ENCODE peak calls at places on chromosomes 7 and 10, in five cellular contexts. T is choroid plexus epithelial cell, V is AG04449, U is cardiac fibroblast, R is pancreas. H is an unnamed sample.

GRCh38 chr7:128352636-128353035 is 8.9 kb downstream of the PRRT4 start:
- DNase-seq in R (no peak), T (no peak), V (no peak), U (no peak), H (no peak)

GRCh38 chr7:158596745-158597144 is 9.1 kb upstream of the PTPRN2 start:
- DNase-seq in T (no peak), R (no peak), U (no peak), V (no peak), H (no peak)

GRCh38 chr7:107355616-107356015 is 114.2 kb upstream of the GPR22 start:
- DNase-seq in T (peak), V (peak), R (no peak), U (no peak), H (no peak)

GRCh38 chr10:113094114-113094486 is 144.1 kb downstream of the TCF7L2 start:
- DNase-seq in R (no peak), T (peak), U (peak), V (no peak), H (peak)

GRCh38 chr10:105769248-105770184 is 1128.4 kb downstream of the SORCS3 start:
- DNase-seq in R (no peak), T (no peak), V (no peak), U (no peak), H (no peak)

GRCh38 chr7:155467846-155468821 is 10.2 kb downstream of the EN2 start:
- DNase-seq in U (no peak), T (no peak), R (peak), V (no peak), H (no peak)

GRCh38 chr7:115043605-115044004 is 121.7 kb downstream of the MDFIC start:
- DNase-seq in V (no peak), R (no peak), T (no peak), U (peak), H (peak)

GRCh38 chr7:37218956-37219355 is 229.7 kb downstream of the ELMO1 start:
- DNase-seq in R (no peak), T (no peak), U (no peak), V (no peak), H (no peak)

GRCh38 chr7:98212532-98213041 is 1.3 kb downstream of the BHLHA15 start:
- DNase-seq in T (no peak), V (no peak), U (no peak), R (peak), H (no peak)

GRCh38 chr7:100430450-100431285 is 1.0 kb downstream of the MEPCE start:
- DNase-seq in U (peak), R (peak), V (no peak), T (no peak), H (no peak)

GRCh38 chr10:80596391-80597257 is 58.9 kb downstream of the SH2D4B start:
- DNase-seq in U (peak), R (no peak), V (no peak), T (peak), H (peak)

GRCh38 chr7:80949449-80949848 is 30.6 kb upstream of the SEMA3C start:
- DNase-seq in R (no peak), U (no peak), T (no peak), V (no peak), H (no peak)

GRCh38 chr7:85426487-85426960 is 239.7 kb upstream of the SEMA3D start:
- DNase-seq in T (peak), V (no peak), R (no peak), U (peak), H (peak)

GRCh38 chr7:2537981-2538851 is 17.1 kb downstream of the BRAT1 start:
- DNase-seq in T (no peak), U (no peak), R (peak), V (no peak), H (no peak)

GRCh38 chr10:121694966-121695340 is 96.7 kb upstream of the FGFR2 start:
- DNase-seq in T (no peak), R (no peak), U (no peak), V (no peak), H (no peak)

GRCh38 chr7:30321089-30321991 is 36.9 kb downstream of the ZNRF2 start:
- DNase-seq in T (no peak), V (no peak), U (peak), R (no peak), H (peak)

GRCh38 chr10:101227765-101228681 is 1.2 kb downstream of the LBX1 start:
- DNase-seq in V (no peak), U (no peak), R (no peak), T (no peak), H (no peak)

GRCh38 chr10:6145414-6145978 is 56.7 kb downstream of the RBM17 start:
- DNase-seq in R (peak), V (no peak), T (no peak), U (no peak), H (no peak)

GRCh38 chr10:37707829-37708578 is 149.4 kb downstream of the ZNF248 start:
- DNase-seq in T (no peak), R (no peak), V (no peak), U (no peak), H (no peak)

GRCh38 chr7:90459888-90460287 is 9.6 kb upstream of the PTTG1IP2 start:
- DNase-seq in T (no peak), R (no peak), V (no peak), U (peak), H (peak)

GRCh38 chr10:33935350-33935749 is 600.9 kb upstream of the NRP1 start:
- DNase-seq in U (no peak), T (no peak), V (no peak), R (no peak), H (no peak)

GRCh38 chr10:124612611-124613498 is 131.3 kb downstream of the FAM53B start:
- DNase-seq in T (peak), V (no peak), U (peak), R (peak), H (peak)

GRCh38 chr7:68550027-68550426 is 1048.2 kb upstream of the AUTS2 start:
- DNase-seq in R (no peak), T (no peak), U (no peak), V (no peak), H (no peak)

GRCh38 chr7:130290745-130291144 is 2.2 kb upstream of the CPA4 start:
- DNase-seq in R (peak), V (no peak), T (peak), U (peak), H (peak)

GRCh38 chr7:21636694-21637093 is 93.9 kb downstream of the DNAH11 start:
- DNase-seq in V (no peak), R (no peak), T (no peak), U (no peak), H (no peak)

GRCh38 chr10:17781856-17782255 is 27.3 kb upstream of the MRC1 start:
- DNase-seq in V (no peak), R (no peak), T (no peak), U (no peak), H (no peak)

GRCh38 chr7:83611776-83612175 is 37.2 kb downstream of the SEMA3E start:
- DNase-seq in U (no peak), R (no peak), V (no peak), T (no peak), H (no peak)

GRCh38 chr10:74831518-74832120 is 5.2 kb downstream of the KAT6B start:
- DNase-seq in T (no peak), R (no peak), V (no peak), U (no peak), H (no peak)

GRCh38 chr7:129043012-129043411 is 11.9 kb downstream of the TNPO3 start:
- DNase-seq in R (no peak), U (no peak), T (no peak), V (no peak), H (no peak)

GRCh38 chr7:81186691-81187090 is 267.8 kb upstream of the SEMA3C start:
- DNase-seq in U (peak), T (peak), V (no peak), R (no peak), H (peak)

GRCh38 chr7:142806957-142807356 is 36.2 kb downstream of the PRSS2 start:
- DNase-seq in V (no peak), U (no peak), T (no peak), R (no peak), H (no peak)

GRCh38 chr10:103678104-103678526 is 177.3 kb downstream of the SH3PXD2A start:
- DNase-seq in R (peak), T (peak), U (peak), V (peak), H (peak)

GRCh38 chr10:26890956-26891355 is 30.2 kb upstream of the ABI1 start:
- DNase-seq in T (peak), U (peak), R (no peak), V (no peak), H (peak)
- TF ChIP-seq CTCF in T (peak), U (peak), R (no peak), V (peak), H (peak)

GRCh38 chr10:23693398-23693797 is 254.5 kb downstream of the OTUD1 start:
- DNase-seq in U (no peak), V (no peak), T (no peak), R (peak), H (no peak)

GRCh38 chr10:23695825-23696420 is 257.0 kb downstream of the OTUD1 start:
- DNase-seq in V (no peak), U (no peak), R (no peak), T (no peak), H (no peak)

GRCh38 chr10:23694921-23695824 is 256.3 kb downstream of the OTUD1 start:
- DNase-seq in R (peak), U (no peak), T (no peak), V (no peak), H (no peak)

GRCh38 chr10:23694446-23694920 is 255.6 kb downstream of the OTUD1 start:
- DNase-seq in U (no peak), T (no peak), V (no peak), R (peak), H (no peak)

GRCh38 chr10:23693895-23694294 is 255.0 kb downstream of the OTUD1 start:
- DNase-seq in T (no peak), V (no peak), U (no peak), R (no peak), H (no peak)
- H3K4me3 ChIP-seq in T (no peak), V (no peak), U (no peak), R (peak), H (no peak)

DNA sequence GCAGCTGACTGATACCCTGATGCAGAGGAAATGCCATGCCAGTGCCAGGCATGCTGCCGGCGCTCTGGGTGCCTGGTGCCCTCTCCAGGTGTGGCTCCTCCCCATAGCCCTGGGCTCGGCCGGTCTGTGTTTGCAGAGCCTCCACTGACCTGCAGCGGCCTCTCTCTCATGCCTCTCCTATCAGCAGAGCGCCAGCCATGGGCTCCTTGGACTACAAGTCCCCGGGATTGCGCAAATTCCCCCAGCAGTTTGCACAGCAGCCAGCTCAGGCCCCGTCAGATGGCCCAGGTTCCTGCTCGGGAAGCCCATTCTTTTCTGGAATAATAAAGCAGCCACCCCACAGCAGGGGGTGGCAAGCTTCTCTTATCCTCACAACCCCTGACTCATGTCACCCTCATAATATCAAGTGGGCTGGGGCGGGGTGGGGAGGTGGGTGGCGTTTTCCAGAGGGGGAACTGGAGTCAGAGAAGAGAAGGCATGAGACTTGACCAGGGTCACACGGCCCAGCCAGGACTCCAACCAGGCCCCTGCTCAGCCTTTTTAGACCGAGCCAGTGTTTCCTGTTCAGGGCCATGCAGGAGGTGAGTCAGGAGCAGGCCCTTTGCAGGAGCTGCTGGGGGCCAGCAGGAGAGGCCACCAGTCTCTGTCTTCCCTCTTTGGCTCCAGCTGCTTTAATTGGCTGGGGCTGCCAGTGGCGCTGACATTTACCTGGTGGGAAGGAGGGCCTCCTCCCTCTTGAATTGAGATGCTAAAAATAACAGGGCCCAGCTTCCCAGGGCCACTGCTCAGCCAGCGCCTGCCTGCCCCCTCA is 58.6 kb downstream of the ZMIZ1 start:
- DNase-seq in U (peak), T (peak), R (peak), V (no peak), H (peak)
- TF ChIP-seq CTCF in U (no peak), T (no peak), R (no peak), V (no peak), H (no peak)

GRCh38 chr7:132687981-132688383 is 111.7 kb upstream of the PLXNA4 start:
- DNase-seq in T (no peak), R (no peak), V (no peak), U (no peak), H (no peak)
- H3K4me3 ChIP-seq in T (no peak), R (no peak), V (no peak), U (no peak), H (no peak)